ENCODE peak calls at places on chromosomes 4 and X, in four cellular contexts. H is aorta, I is ovary, U is stomach. Y is an unnamed sample. For H3K9me3, the result is how much of the 10 kb centered on the place peaks cover.

GRCh38 chr4:85824166-85824945 is 349.4 kb downstream of the ARHGAP24 start:
- DNase-seq in I (no peak), H (no peak), U (no peak), Y (no peak)

GRCh38 chr4:155305619-155306018 is 71.1 kb downstream of the MAP9 start:
- DNase-seq in U (no peak), H (no peak), I (no peak), Y (no peak)

GRCh38 chr4:74619931-74620702 is 174.2 kb downstream of the BTC start:
- DNase-seq in I (no peak), U (no peak), H (no peak), Y (no peak)

GRCh38 chr4:155777971-155778710 is 19.3 kb downstream of the GUCY1B1 start:
- DNase-seq in U (no peak), H (no peak), I (no peak), Y (no peak)

GRCh38 chr4:98627883-98628282 is 30.5 kb downstream of the TSPAN5 start:
- DNase-seq in H (no peak), I (no peak), U (no peak), Y (no peak)

GRCh38 chr4:129446074-129446473 is 350.1 kb downstream of the C4orf33 start:
- DNase-seq in U (no peak), H (no peak), I (no peak), Y (no peak)

GRCh38 chr4:159129822-159130550 is 27.1 kb downstream of the RAPGEF2 start:
- DNase-seq in H (no peak), U (no peak), I (no peak), Y (no peak)

GRCh38 chr4:152095701-152096070 is 334.9 kb upstream of the GATB start:
- DNase-seq in H (no peak), I (no peak), U (no peak), Y (no peak)

GRCh38 chrX:347351-348117 is 28.9 kb upstream of the GTPBP6 start:
- DNase-seq in I (no peak), H (peak), U (no peak), Y (peak)

GRCh38 chr4:3311095-3311372 is 18.2 kb downstream of the RGS12 start:
- DNase-seq in H (peak), U (peak), I (peak), Y (no peak)

GRCh38 chr4:157128395-157128794 is 52.4 kb downstream of the GLRB start:
- DNase-seq in I (no peak), H (no peak), U (no peak), Y (no peak)

GRCh38 chrX:72003811-72004750 is 93.4 kb downstream of the NHSL2 start:
- DNase-seq in I (peak), H (peak), U (peak), Y (peak)

GRCh38 chr4:148215202-148215601 is 227.0 kb downstream of the NR3C2 start:
- DNase-seq in H (no peak), U (no peak), I (no peak), Y (no peak)

GRCh38 chr4:76977731-76978350 is 28.3 kb downstream of the SEPTIN11 start:
- DNase-seq in H (no peak), U (no peak), I (no peak), Y (no peak)

GRCh38 chr4:32485976-32486375 is 1765.8 kb downstream of the PCDH7 start:
- DNase-seq in I (no peak), U (no peak), H (no peak), Y (no peak)

GRCh38 chr4:134666640-134667039 is 465.1 kb upstream of the PABPC4L start:
- DNase-seq in I (no peak), H (no peak), U (no peak), Y (no peak)

GRCh38 chr4:41620594-41621256 is 82.8 kb downstream of the LIMCH1 start:
- DNase-seq in H (peak), U (no peak), I (no peak), Y (no peak)

GRCh38 chrX:68462197-68462596 is 28.9 kb upstream of the OPHN1 start:
- DNase-seq in H (no peak), I (no peak), U (no peak), Y (no peak)

GRCh38 chr4:85762204-85762884 is 287.4 kb downstream of the ARHGAP24 start:
- DNase-seq in H (no peak), U (peak), I (peak), Y (no peak)

GRCh38 chr4:150673793-150674192 is 91.8 kb downstream of the MAB21L2 start:
- DNase-seq in I (no peak), H (no peak), U (no peak), Y (no peak)

GRCh38 chrX:45422216-45422925 is 221.7 kb upstream of the DIPK2B start:
- DNase-seq in I (no peak), H (no peak), U (no peak), Y (no peak)

GRCh38 chr4:76896731-76897521 is 1.0 kb downstream of the SOWAHB start:
- DNase-seq in I (no peak), H (peak), U (peak), Y (no peak)

GRCh38 chrX:132671229-132671641 is 182.4 kb upstream of the MBNL3 start:
- DNase-seq in H (no peak), U (no peak), I (no peak), Y (no peak)

GRCh38 chrX:63657821-63658220 is 127.2 kb downstream of the ARHGEF9 start:
- DNase-seq in U (no peak), I (peak), H (peak), Y (no peak)

GRCh38 chr4:75710246-75710645 is 14.1 kb upstream of the USO1 start:
- DNase-seq in U (no peak), I (no peak), H (no peak), Y (no peak)

GRCh38 chr4:100907465-100908454 is 389.9 kb upstream of the EMCN start:
- DNase-seq in U (no peak), I (no peak), H (no peak), Y (no peak)

GRCh38 chr4:147096667-147097604 is 151.3 kb upstream of the TTC29 start:
- DNase-seq in U (no peak), H (no peak), I (no peak), Y (no peak)

GRCh38 chr4:8648816-8649630 is 56.5 kb downstream of the CPZ start:
- DNase-seq in U (peak), I (no peak), H (peak), Y (peak)

GRCh38 chrX:96791559-96791958 is 92.1 kb upstream of the RPA4 start:
- DNase-seq in U (no peak), I (no peak), H (no peak), Y (no peak)

GRCh38 chrX:66638591-66639500 is at the start of gene EDA2R:
- DNase-seq in I (peak), U (no peak), H (peak), Y (no peak)

GRCh38 chrX:148568763-148569162 is 68.3 kb downstream of the AFF2 start:
- DNase-seq in U (no peak), I (no peak), H (no peak), Y (no peak)

GRCh38 chrX:130118396-130118795 is 8.1 kb upstream of the ELF4 start:
- DNase-seq in U (no peak), H (no peak), I (no peak), Y (no peak)

GRCh38 chr4:6198768-6199343 is 1.5 kb downstream of the JAKMIP1 start:
- DNase-seq in I (no peak), H (no peak), U (no peak), Y (peak)

DNA sequence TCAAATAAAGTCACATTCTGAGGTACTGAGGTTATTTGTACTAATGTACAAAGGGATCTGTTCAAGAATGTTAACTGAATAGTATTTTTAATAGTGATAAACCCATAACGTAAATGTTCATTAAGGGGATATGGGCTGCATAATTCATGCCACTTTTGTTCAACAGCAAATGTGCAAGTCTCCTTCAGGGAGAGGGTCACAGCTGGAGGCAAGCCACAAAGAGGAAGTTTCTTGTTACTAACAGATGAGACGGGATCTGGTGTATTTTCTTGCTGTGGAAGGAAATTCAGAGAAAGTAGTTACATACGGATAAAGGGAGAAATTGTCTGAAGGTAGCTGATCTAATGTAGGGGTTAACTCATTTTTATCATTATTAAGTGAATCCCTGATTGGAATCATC is 10.0 kb downstream of the ZFP42 start:
- DNase-seq in I (no peak), U (no peak), H (no peak), Y (no peak)
- H3K27ac ChIP-seq in I (no peak), U (no peak), H (no peak), Y (no peak)

GRCh38 chrX:146054311-146054710 is 236.7 kb downstream of the SLITRK2 start:
- DNase-seq in U (no peak), H (no peak), I (no peak), Y (no peak)

GRCh38 chrX:146056511-146057081 is 239.0 kb downstream of the SLITRK2 start:
- DNase-seq in U (no peak), H (no peak), I (no peak), Y (no peak)

GRCh38 chrX:146055733-146056132 is 238.1 kb downstream of the SLITRK2 start:
- DNase-seq in U (no peak), H (no peak), I (no peak), Y (no peak)
- H3K9me3 ChIP-seq in U (under half), H (under half), I (under half), Y (under half)

GRCh38 chrX:23857409-23857808 is 50.3 kb downstream of the APOO start:
- DNase-seq in H (no peak), I (no peak), U (no peak), Y (no peak)
- H3K27ac ChIP-seq in H (no peak), I (no peak), U (no peak), Y (no peak)

GRCh38 chr4:1155314-1155713 is 17.1 kb downstream of the SPON2 start:
- DNase-seq in U (no peak), I (no peak), H (no peak), Y (no peak)

GRCh38 chr4:1154523-1155182 is 17.7 kb downstream of the SPON2 start:
- DNase-seq in U (peak), I (no peak), H (peak), Y (peak)

GRCh38 chr4:1154126-1154522 is 18.3 kb downstream of the SPON2 start:
- DNase-seq in U (no peak), H (peak), I (no peak), Y (no peak)

GRCh38 chr4:1152284-1152683 is 20.1 kb downstream of the SPON2 start:
- DNase-seq in I (no peak), H (no peak), U (no peak), Y (no peak)

GRCh38 chr4:1153567-1154090 is 18.8 kb downstream of the SPON2 start:
- DNase-seq in U (no peak), I (no peak), H (no peak), Y (no peak)
- H3K9me3 ChIP-seq in U (under half), I (under half), H (under half), Y (under half)